ENCODE peak calls at places on chromosomes 3 and 15, in four cellular contexts. Y, B, S and K are unnamed samples.

GRCh38 chr3:124705552-124705951 is 24.7 kb upstream of the UMPS start:
- DNase-seq in B (no peak), S (no peak), Y (no peak), K (no peak)

GRCh38 chr3:50246517-50246954 is 10.5 kb downstream of the GNAI2 start:
- DNase-seq in B (peak), Y (peak), S (peak), K (peak)

GRCh38 chr15:25691544-25692430 is 171.3 kb downstream of the ATP10A start:
- DNase-seq in S (no peak), B (peak), Y (peak), K (no peak)

GRCh38 chr3:59850352-59850870 is 800.6 kb upstream of the CFAP20DC start:
- DNase-seq in S (no peak), Y (no peak), B (no peak), K (no peak)

GRCh38 chr3:126983653-126984390 is 907 bp downstream of the PLXNA1 start:
- DNase-seq in B (peak), S (no peak), Y (no peak), K (peak)

GRCh38 chr3:129130291-129130813 is 8.7 kb upstream of the RAB43 start:
- DNase-seq in Y (no peak), S (no peak), B (no peak), K (no peak)

GRCh38 chr3:146036289-146036688 is 124.7 kb downstream of the PLOD2 start:
- DNase-seq in S (no peak), Y (no peak), B (no peak), K (no peak)

GRCh38 chr3:111715911-111716523 is 120.9 kb upstream of the ZBED2 start:
- DNase-seq in B (no peak), Y (peak), S (no peak), K (peak)

GRCh38 chr3:183307749-183308148 is 54.7 kb downstream of the B3GNT5 start:
- DNase-seq in Y (no peak), S (no peak), B (no peak), K (no peak)

GRCh38 chr3:106263556-106263955 is 394.7 kb upstream of the CBLB start:
- DNase-seq in B (no peak), S (no peak), Y (no peak), K (no peak)

GRCh38 chr3:142353571-142353970 is 94.3 kb downstream of the XRN1 start:
- DNase-seq in Y (peak), S (no peak), B (no peak), K (peak)

GRCh38 chr3:133620066-133620784 is 41.5 kb downstream of the TOPBP1 start:
- DNase-seq in B (no peak), Y (no peak), S (no peak), K (no peak)

GRCh38 chr3:112650472-112650871 is 9.5 kb upstream of the CCDC80 start:
- DNase-seq in Y (peak), S (no peak), B (peak), K (peak)

GRCh38 chr15:48371961-48372360 is 40.7 kb downstream of the DUT start:
- DNase-seq in B (no peak), Y (no peak), S (no peak), K (no peak)

GRCh38 chr15:99430881-99431401 is 134.8 kb upstream of the MEF2A start:
- DNase-seq in B (no peak), Y (no peak), S (no peak), K (no peak)

GRCh38 chr3:56919137-56919796 is 117.5 kb upstream of the ARHGEF3 start:
- DNase-seq in Y (no peak), B (no peak), S (no peak), K (no peak)

GRCh38 chr15:78800806-78801205 is 10.5 kb downstream of the ADAMTS7 start:
- DNase-seq in B (no peak), S (no peak), Y (no peak), K (no peak)

GRCh38 chr3:168250415-168250861 is 154.7 kb upstream of the GOLIM4 start:
- DNase-seq in B (no peak), S (no peak), Y (peak), K (no peak)

GRCh38 chr3:112233083-112233482 is 60.9 kb downstream of the SLC9C1 start:
- DNase-seq in Y (no peak), S (no peak), B (no peak), K (no peak)

GRCh38 chr3:131729561-131729960 is 226.8 kb upstream of the MRPL3 start:
- DNase-seq in Y (no peak), S (no peak), B (no peak), K (no peak)

GRCh38 chr3:76547674-76548073 is 492.2 kb upstream of the ROBO2 start:
- DNase-seq in B (no peak), Y (no peak), S (no peak), K (no peak)

GRCh38 chr3:46025139-46025538 is 2.1 kb downstream of the XCR1 start:
- DNase-seq in Y (no peak), B (no peak), S (no peak), K (no peak)

GRCh38 chr3:160486459-160486869 is 36.9 kb upstream of the TRIM59 start:
- DNase-seq in Y (peak), S (no peak), B (peak), K (peak)

GRCh38 chr3:66139415-66139814 is 81.4 kb upstream of the SLC25A26 start:
- DNase-seq in B (no peak), S (no peak), Y (peak), K (no peak)

GRCh38 chr3:194380300-194380699 is 10.8 kb upstream of the LRRC15 start:
- DNase-seq in B (no peak), Y (no peak), S (no peak), K (no peak)

GRCh38 chr3:13414040-13414729 is 5.9 kb downstream of the NUP210 start:
- DNase-seq in Y (no peak), B (no peak), S (peak), K (no peak)

GRCh38 chr3:76998555-76998954 is 41.3 kb upstream of the ROBO2 start:
- DNase-seq in B (no peak), S (no peak), Y (no peak), K (no peak)

GRCh38 chr15:29670266-29670665 is 152.0 kb downstream of the TJP1 start:
- DNase-seq in Y (no peak), B (no peak), S (no peak), K (no peak)

GRCh38 chr3:153313307-153313945 is 151.4 kb downstream of the RAP2B start:
- DNase-seq in Y (peak), S (no peak), B (no peak), K (no peak)

GRCh38 chr3:71051893-71052687 is 531.4 kb downstream of the FOXP1 start:
- DNase-seq in Y (peak), S (no peak), B (no peak), K (peak)

GRCh38 chr15:77626002-77626401 is 6.7 kb downstream of the LINGO1 start:
- DNase-seq in Y (no peak), B (no peak), S (no peak), K (no peak)

GRCh38 chr3:134610455-134611385 is 40.1 kb downstream of the KY start:
- DNase-seq in B (no peak), S (no peak), Y (no peak), K (no peak)

GRCh38 chr3:127783166-127783565 is 39.1 kb downstream of the MGLL start:
- DNase-seq in S (no peak), B (no peak), Y (no peak), K (no peak)

GRCh38 chr3:156382458-156383346 is 172.2 kb downstream of the SSR3 start:
- DNase-seq in S (no peak), Y (peak), B (peak), K (peak)

GRCh38 chr3:146125946-146126345 is 35.0 kb downstream of the PLOD2 start:
- DNase-seq in S (no peak), B (peak), Y (peak), K (peak)

GRCh38 chr3:15634671-15635661 is 33.4 kb downstream of the BTD start:
- DNase-seq in S (no peak), Y (peak), B (peak), K (peak)